ENCODE peak calls at places on chromosome 12, in eight cellular contexts. One of them, this sample, is unnamed.

GRCh38 chr12:121986494-121987245 is 35.0 kb upstream of the BCL7A start:
- DNase-seq in cardiac muscle cell: no peak
- DNase-seq in A549: no peak
- DNase-seq in neural progenitor cell: no peak
- DNase-seq in endothelial cell of umbilical vein: no peak
- DNase-seq in ovary: no peak
- DNase-seq in adrenal gland: no peak
- DNase-seq in heart left ventricle: no peak
- DNase-seq in this sample: no peak

GRCh38 chr12:99444859-99445316 is 202.7 kb upstream of the GARIN6 start:
- DNase-seq in adrenal gland: no peak
- DNase-seq in ovary: no peak
- DNase-seq in cardiac muscle cell: no peak
- DNase-seq in neural progenitor cell: no peak
- DNase-seq in heart left ventricle: no peak
- DNase-seq in A549: peak; percentile 19
- DNase-seq in endothelial cell of umbilical vein: no peak
- DNase-seq in this sample: peak; percentile 16

GRCh38 chr12:80320121-80320678 is 123.8 kb upstream of the PTPRQ start:
- DNase-seq in A549: no peak
- DNase-seq in ovary: no peak
- DNase-seq in neural progenitor cell: no peak
- DNase-seq in adrenal gland: no peak
- DNase-seq in heart left ventricle: no peak
- DNase-seq in cardiac muscle cell: no peak
- DNase-seq in endothelial cell of umbilical vein: no peak
- DNase-seq in this sample: no peak

GRCh38 chr12:127108360-127109215 is 1158.4 kb upstream of the TMEM132C start:
- DNase-seq in endothelial cell of umbilical vein: no peak
- DNase-seq in A549: peak; percentile 73
- DNase-seq in adrenal gland: peak; percentile 42
- DNase-seq in heart left ventricle: no peak
- DNase-seq in ovary: no peak
- DNase-seq in cardiac muscle cell: peak; percentile 69
- DNase-seq in neural progenitor cell: peak; percentile 74
- DNase-seq in this sample: peak; percentile 52

GRCh38 chr12:78018146-78018910 is 187.6 kb downstream of the NAV3 start:
- DNase-seq in cardiac muscle cell: peak; percentile 4
- DNase-seq in adrenal gland: no peak
- DNase-seq in ovary: no peak
- DNase-seq in neural progenitor cell: peak; percentile 75
- DNase-seq in heart left ventricle: no peak
- DNase-seq in A549: no peak
- DNase-seq in endothelial cell of umbilical vein: no peak
- DNase-seq in this sample: no peak

GRCh38 chr12:107464644-107465043 is 221.0 kb upstream of the PWP1 start:
- DNase-seq in endothelial cell of umbilical vein: no peak
- DNase-seq in cardiac muscle cell: no peak
- DNase-seq in neural progenitor cell: no peak
- DNase-seq in A549: no peak
- DNase-seq in adrenal gland: no peak
- DNase-seq in heart left ventricle: no peak
- DNase-seq in ovary: no peak
- DNase-seq in this sample: no peak

GRCh38 chr12:125418902-125419564 is 353.8 kb downstream of the AACS start:
- DNase-seq in heart left ventricle: no peak
- DNase-seq in adrenal gland: no peak
- DNase-seq in endothelial cell of umbilical vein: no peak
- DNase-seq in cardiac muscle cell: no peak
- DNase-seq in neural progenitor cell: no peak
- DNase-seq in A549: no peak
- DNase-seq in ovary: no peak
- DNase-seq in this sample: no peak

GRCh38 chr12:68001486-68002466 is 12.5 kb downstream of the IFNG-AS1 start:
- DNase-seq in endothelial cell of umbilical vein: peak; percentile 3
- DNase-seq in cardiac muscle cell: peak; percentile 27
- DNase-seq in ovary: no peak
- DNase-seq in A549: no peak
- DNase-seq in heart left ventricle: no peak
- DNase-seq in adrenal gland: no peak
- DNase-seq in neural progenitor cell: peak; percentile 41
- DNase-seq in this sample: no peak

GRCh38 chr12:26853303-26854027 is 20.5 kb upstream of the ITPR2 start:
- DNase-seq in heart left ventricle: peak; percentile 73
- DNase-seq in adrenal gland: peak; percentile 49
- DNase-seq in neural progenitor cell: peak; percentile 67
- DNase-seq in A549: peak; percentile 76
- DNase-seq in endothelial cell of umbilical vein: peak; percentile 74
- DNase-seq in ovary: peak; percentile 51
- DNase-seq in cardiac muscle cell: peak; percentile 66
- DNase-seq in this sample: no peak

GRCh38 chr12:989751-990278 is 1.2 kb upstream of the ERC1 start:
- DNase-seq in neural progenitor cell: peak; percentile 46
- DNase-seq in adrenal gland: peak; percentile 47
- DNase-seq in ovary: no peak
- DNase-seq in heart left ventricle: no peak
- DNase-seq in A549: peak; percentile 75
- DNase-seq in endothelial cell of umbilical vein: peak; percentile 78
- DNase-seq in cardiac muscle cell: peak; percentile 55
- DNase-seq in this sample: peak; percentile 79

GRCh38 chr12:50662121-50662480 is 101.8 kb upstream of the ATF1 start:
- DNase-seq in heart left ventricle: no peak
- DNase-seq in neural progenitor cell: no peak
- DNase-seq in A549: no peak
- DNase-seq in ovary: no peak
- DNase-seq in cardiac muscle cell: no peak
- DNase-seq in adrenal gland: no peak
- DNase-seq in endothelial cell of umbilical vein: no peak
- DNase-seq in this sample: no peak

GRCh38 chr12:14958361-14959125 is 2.9 kb downstream of the ARHGDIB start:
- DNase-seq in neural progenitor cell: no peak
- DNase-seq in cardiac muscle cell: no peak
- DNase-seq in adrenal gland: peak; percentile 20
- DNase-seq in endothelial cell of umbilical vein: no peak
- DNase-seq in ovary: no peak
- DNase-seq in heart left ventricle: no peak
- DNase-seq in A549: no peak
- DNase-seq in this sample: no peak

GRCh38 chr12:1559729-1560128 is 34.7 kb downstream of the FBXL14 start:
- DNase-seq in ovary: no peak
- DNase-seq in endothelial cell of umbilical vein: no peak
- DNase-seq in cardiac muscle cell: no peak
- DNase-seq in adrenal gland: no peak
- DNase-seq in A549: no peak
- DNase-seq in heart left ventricle: no peak
- DNase-seq in neural progenitor cell: no peak
- DNase-seq in this sample: no peak

GRCh38 chr12:53336137-53336785 is at the start of gene SP7:
- DNase-seq in neural progenitor cell: peak; percentile 37
- DNase-seq in endothelial cell of umbilical vein: no peak
- DNase-seq in heart left ventricle: no peak
- DNase-seq in adrenal gland: no peak
- DNase-seq in ovary: no peak
- DNase-seq in A549: no peak
- DNase-seq in cardiac muscle cell: no peak
- DNase-seq in this sample: no peak

DNA sequence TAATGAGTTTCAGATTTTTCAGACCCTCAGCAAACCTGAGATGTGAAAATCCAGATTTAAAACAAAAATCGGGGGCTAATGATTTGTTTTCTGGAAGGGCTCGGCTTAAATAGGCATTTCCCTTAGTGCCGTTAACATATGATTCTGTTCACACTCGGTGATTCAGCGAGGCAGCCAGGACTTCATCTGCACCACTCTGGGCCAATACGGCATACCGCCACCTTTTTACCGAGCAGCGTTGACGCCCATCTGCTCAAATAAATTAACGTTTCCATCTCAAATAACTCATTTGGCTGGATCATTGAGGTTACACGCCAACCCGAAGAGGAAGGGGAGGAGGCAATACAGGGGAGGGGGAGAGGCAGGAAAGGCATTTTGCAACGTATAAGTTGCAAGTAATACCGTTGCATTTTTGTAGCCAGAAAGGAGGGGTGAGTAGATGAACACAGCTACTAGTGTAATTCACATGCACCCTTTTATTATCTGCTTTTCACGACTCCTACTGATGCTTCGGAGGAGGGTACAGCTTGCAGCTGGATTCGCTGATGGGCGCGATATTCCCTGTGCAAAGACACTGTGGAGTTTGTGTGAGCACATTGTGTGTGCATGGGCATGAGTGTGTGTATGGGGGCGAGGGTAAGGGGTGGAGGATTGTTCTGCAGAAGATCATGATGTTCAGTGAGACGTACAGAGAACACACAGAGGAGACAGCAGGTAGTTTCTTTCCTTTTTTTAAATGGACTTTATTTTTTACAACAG is 45.9 kb downstream of the MAP1LC3B2 start:
- DNase-seq in neural progenitor cell: no peak
- DNase-seq in A549: no peak
- DNase-seq in adrenal gland: no peak
- DNase-seq in ovary: no peak
- DNase-seq in heart left ventricle: no peak
- DNase-seq in cardiac muscle cell: no peak
- DNase-seq in endothelial cell of umbilical vein: no peak
- DNase-seq in this sample: no peak
- H3K9me3 ChIP-seq in neural progenitor cell: no peaks in the 10 kb centered on the region
- H3K9me3 ChIP-seq in A549: no peaks in the 10 kb centered on the region
- H3K9me3 ChIP-seq in adrenal gland: no peaks in the 10 kb centered on the region
- H3K9me3 ChIP-seq in ovary: no peaks in the 10 kb centered on the region
- H3K9me3 ChIP-seq in heart left ventricle: no peaks in the 10 kb centered on the region
- H3K9me3 ChIP-seq in cardiac muscle cell: no peaks in the 10 kb centered on the region
- H3K9me3 ChIP-seq in endothelial cell of umbilical vein: no peaks in the 10 kb centered on the region
- H3K9me3 ChIP-seq in this sample: no peaks in the 10 kb centered on the region

GRCh38 chr12:75437564-75437963 is 43.0 kb upstream of the GLIPR1 start:
- DNase-seq in adrenal gland: no peak
- DNase-seq in ovary: no peak
- DNase-seq in A549: no peak
- DNase-seq in cardiac muscle cell: no peak
- DNase-seq in endothelial cell of umbilical vein: peak; percentile 42
- DNase-seq in heart left ventricle: no peak
- DNase-seq in neural progenitor cell: no peak
- DNase-seq in this sample: no peak
- H3K9me3 ChIP-seq in adrenal gland: no peaks in the 10 kb centered on the region
- H3K9me3 ChIP-seq in ovary: no peaks in the 10 kb centered on the region
- H3K9me3 ChIP-seq in A549: peaks cover 21% of the 10 kb centered on the region
- H3K9me3 ChIP-seq in cardiac muscle cell: no peaks in the 10 kb centered on the region
- H3K9me3 ChIP-seq in endothelial cell of umbilical vein: no peaks in the 10 kb centered on the region
- H3K9me3 ChIP-seq in heart left ventricle: peaks cover 12% of the 10 kb centered on the region
- H3K9me3 ChIP-seq in neural progenitor cell: peaks cover 7% of the 10 kb centered on the region
- H3K9me3 ChIP-seq in this sample: no peaks in the 10 kb centered on the region

GRCh38 chr12:55049676-55050075 is 29.9 kb downstream of the NEUROD4 start:
- DNase-seq in cardiac muscle cell: no peak
- DNase-seq in endothelial cell of umbilical vein: no peak
- DNase-seq in heart left ventricle: no peak
- DNase-seq in adrenal gland: no peak
- DNase-seq in A549: no peak
- DNase-seq in neural progenitor cell: no peak
- DNase-seq in ovary: no peak
- DNase-seq in this sample: no peak

DNA sequence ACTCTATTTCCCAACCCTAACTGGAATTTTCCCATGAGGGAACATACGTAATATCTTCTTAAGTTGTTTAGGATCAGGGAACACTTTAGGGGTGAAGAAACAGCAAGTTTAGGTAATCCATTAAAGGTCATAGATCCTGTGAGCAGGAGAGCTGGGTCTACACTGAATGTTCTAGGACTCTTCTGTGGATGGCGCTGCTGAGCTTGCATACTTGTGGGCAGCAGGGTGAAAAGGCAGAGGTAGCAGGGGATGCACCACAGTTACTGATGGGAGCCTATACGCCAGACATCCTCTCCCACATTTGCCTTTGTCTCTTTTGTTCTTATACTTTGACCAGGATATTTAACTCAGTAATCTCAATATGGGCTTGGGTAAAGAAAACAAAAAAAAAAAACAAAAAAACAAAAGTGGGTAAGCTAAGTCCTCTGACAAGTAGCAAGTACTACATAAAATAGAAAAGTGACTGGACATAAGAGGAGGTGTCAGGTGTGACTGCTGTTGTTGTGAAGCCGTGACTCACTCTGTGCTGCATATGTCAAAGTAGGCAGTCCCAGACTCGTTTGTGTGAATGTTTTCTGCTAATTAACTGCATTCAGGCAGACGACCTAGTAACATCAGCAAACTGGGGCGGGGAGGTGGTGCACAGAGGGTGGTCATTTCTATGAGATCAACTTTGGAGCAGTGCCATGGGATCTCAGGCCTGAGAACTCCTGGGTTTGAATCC is 31.6 kb downstream of the NEUROD4 start:
- DNase-seq in A549: no peak
- DNase-seq in adrenal gland: no peak
- DNase-seq in heart left ventricle: no peak
- DNase-seq in cardiac muscle cell: no peak
- DNase-seq in ovary: no peak
- DNase-seq in endothelial cell of umbilical vein: no peak
- DNase-seq in neural progenitor cell: no peak
- DNase-seq in this sample: no peak
- H3K9me3 ChIP-seq in A549: no peaks in the 10 kb centered on the region
- H3K9me3 ChIP-seq in adrenal gland: no peaks in the 10 kb centered on the region
- H3K9me3 ChIP-seq in heart left ventricle: no peaks in the 10 kb centered on the region
- H3K9me3 ChIP-seq in cardiac muscle cell: no peaks in the 10 kb centered on the region
- H3K9me3 ChIP-seq in ovary: no peaks in the 10 kb centered on the region
- H3K9me3 ChIP-seq in endothelial cell of umbilical vein: no peaks in the 10 kb centered on the region
- H3K9me3 ChIP-seq in neural progenitor cell: no peaks in the 10 kb centered on the region
- H3K9me3 ChIP-seq in this sample: no peaks in the 10 kb centered on the region

DNA sequence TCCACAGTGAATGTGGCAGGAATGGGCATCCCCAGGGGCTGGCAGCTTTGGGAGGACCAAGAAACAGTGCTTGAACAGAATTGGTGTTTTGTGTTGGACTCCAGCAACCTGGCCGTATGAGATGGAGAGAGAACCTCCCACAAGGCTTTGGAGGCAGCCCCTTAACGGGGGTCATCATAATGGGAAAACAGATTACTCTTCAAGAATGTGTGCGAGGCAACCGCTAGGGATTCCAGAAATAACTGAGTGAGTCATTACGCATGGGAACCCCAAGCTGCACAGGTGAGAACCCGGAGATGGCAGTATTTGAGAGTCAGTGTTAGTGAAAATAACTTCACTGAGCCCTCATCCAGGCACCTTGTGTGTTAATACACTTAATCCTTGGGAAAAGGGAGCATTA is 567.8 kb upstream of the TBX3 start:
- DNase-seq in adrenal gland: no peak
- DNase-seq in ovary: no peak
- DNase-seq in cardiac muscle cell: no peak
- DNase-seq in endothelial cell of umbilical vein: no peak
- DNase-seq in neural progenitor cell: no peak
- DNase-seq in A549: no peak
- DNase-seq in heart left ventricle: no peak
- DNase-seq in this sample: no peak
- H3K9me3 ChIP-seq in adrenal gland: no peaks in the 10 kb centered on the region
- H3K9me3 ChIP-seq in ovary: no peaks in the 10 kb centered on the region
- H3K9me3 ChIP-seq in cardiac muscle cell: no peaks in the 10 kb centered on the region
- H3K9me3 ChIP-seq in endothelial cell of umbilical vein: peaks cover 8% of the 10 kb centered on the region
- H3K9me3 ChIP-seq in neural progenitor cell: no peaks in the 10 kb centered on the region
- H3K9me3 ChIP-seq in A549: no peaks in the 10 kb centered on the region
- H3K9me3 ChIP-seq in heart left ventricle: no peaks in the 10 kb centered on the region
- H3K9me3 ChIP-seq in this sample: no peaks in the 10 kb centered on the region

DNA sequence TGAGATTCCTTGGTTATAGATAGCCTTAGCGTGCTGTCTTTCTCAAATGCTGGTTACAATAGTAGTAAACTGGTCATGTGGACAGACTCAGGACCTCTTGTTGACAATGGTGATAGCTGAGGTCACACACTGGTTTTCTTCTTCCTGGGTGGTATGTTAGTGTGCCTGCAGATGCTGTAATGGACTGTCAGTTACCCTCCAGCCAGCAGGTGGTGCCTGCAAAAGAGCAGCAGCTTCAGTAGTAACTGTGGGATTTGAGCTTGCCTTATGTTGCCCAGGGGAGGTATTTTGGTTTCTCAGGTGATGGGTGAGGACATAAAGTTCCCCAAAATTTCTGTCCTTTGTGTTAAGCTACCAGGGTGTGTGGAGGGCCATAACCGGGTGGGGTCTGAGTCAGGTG is 33.7 kb upstream of the SCAF11 start:
- DNase-seq in A549: no peak
- DNase-seq in heart left ventricle: no peak
- DNase-seq in ovary: no peak
- DNase-seq in endothelial cell of umbilical vein: no peak
- DNase-seq in neural progenitor cell: no peak
- DNase-seq in adrenal gland: no peak
- DNase-seq in cardiac muscle cell: no peak
- DNase-seq in this sample: no peak
- H3K9me3 ChIP-seq in A549: peaks cover 39% of the 10 kb centered on the region
- H3K9me3 ChIP-seq in heart left ventricle: peaks cover 39% of the 10 kb centered on the region
- H3K9me3 ChIP-seq in ovary: peaks cover 13% of the 10 kb centered on the region
- H3K9me3 ChIP-seq in endothelial cell of umbilical vein: peaks cover 3% of the 10 kb centered on the region
- H3K9me3 ChIP-seq in neural progenitor cell: peaks cover 10% of the 10 kb centered on the region
- H3K9me3 ChIP-seq in adrenal gland: no peaks in the 10 kb centered on the region
- H3K9me3 ChIP-seq in cardiac muscle cell: no peaks in the 10 kb centered on the region
- H3K9me3 ChIP-seq in this sample: peaks cover 9% of the 10 kb centered on the region